ENCODE peak calls at places on chromosomes 2 and 18, in nine cellular contexts. S is kidney epithelial cell; D is activated gamma-delta T cell treated with Interleukin-2 at 50 U/mL for 16 hours; X is stimulated activated CD4-positive, alpha-beta T cell treated with anti-CD3 and anti-CD28 coated beads, Interleukin-4, amount 100 ng/mL, for 24 hours; R is Caki2; U is SJSA1; Z is mucosa of descending colon; A is T-helper 2 cell treated with Interferon-gamma antibody and Interleukin-4, amounts not matched to agents 5 μg/mL and 100 μg/mL, for 36 hours; W is HepG2. Q is an unnamed sample.
A peak's percentile ranks its signal among the peaks of the same experiment; 100 is the strongest.

GRCh38 chr2:131039535-131039907 is 53.7 kb downstream of the FAM168B start:
- DNase-seq in A (no peak), Z (no peak), S (no peak), D (no peak), U (no peak), W (no peak), X (no peak), R (no peak), Q (no peak)

GRCh38 chr2:62745891-62746481 is 40.5 kb downstream of the EHBP1 start:
- DNase-seq in X (no peak), D (no peak), R (no peak), W (no peak), U (no peak), S (no peak), A (no peak), Z (no peak), Q (no peak)

GRCh38 chr2:219294356-219295351 is 14.5 kb downstream of the PTPRN start:
- DNase-seq in R (peak; percentile 79), X (peak; percentile 89), U (peak; percentile 79), D (peak; percentile 87), W (peak; percentile 80), Z (peak; percentile 94), S (no peak), A (peak; percentile 86), Q (peak; percentile 91)

GRCh38 chr2:20560011-20560410 is 90.9 kb downstream of the HS1BP3 start:
- DNase-seq in D (no peak), X (no peak), R (no peak), U (no peak), A (no peak), S (no peak), W (no peak), Z (no peak), Q (no peak)

GRCh38 chr2:160664603-160665145 is 171.1 kb upstream of the RBMS1 start:
- DNase-seq in Z (no peak), U (no peak), D (no peak), X (no peak), S (no peak), W (no peak), A (no peak), R (peak; percentile 9), Q (no peak)

GRCh38 chr2:200380833-200381542 is 74.5 kb downstream of the SPATS2L start:
- DNase-seq in D (no peak), S (no peak), W (no peak), X (no peak), U (peak; percentile 74), Z (no peak), R (no peak), A (no peak), Q (no peak)

GRCh38 chr2:163345795-163346573 is 389.8 kb downstream of the FIGN start:
- DNase-seq in U (peak; percentile 24), R (peak; percentile 77), S (no peak), X (no peak), Z (no peak), A (no peak), W (peak; percentile 59), D (no peak), Q (no peak)

GRCh38 chr2:108139521-108139920 is 100.2 kb upstream of the SULT1C3 start:
- DNase-seq in U (no peak), R (peak; percentile 20), D (no peak), A (no peak), X (no peak), Z (no peak), S (no peak), W (peak; percentile 21), Q (no peak)

GRCh38 chr2:98743835-98744234 is 12.9 kb upstream of the MGAT4A start:
- DNase-seq in A (no peak), W (no peak), Z (no peak), S (no peak), X (no peak), U (no peak), D (no peak), R (no peak), Q (no peak)

GRCh38 chr18:58998421-58999203 is 133.9 kb downstream of the ZNF532 start:
- DNase-seq in Z (no peak), A (no peak), X (no peak), U (peak; percentile 52), S (no peak), R (no peak), D (no peak), W (no peak), Q (no peak)

GRCh38 chr2:54572636-54573531 is 116.8 kb downstream of the SPTBN1 start:
- DNase-seq in Z (peak; percentile 48), R (peak; percentile 82), A (peak; percentile 77), S (no peak), X (peak; percentile 61), U (peak; percentile 71), D (peak; percentile 21), W (no peak), Q (no peak)

GRCh38 chr18:52822160-52822559 is 482.2 kb downstream of the DCC start:
- DNase-seq in S (no peak), W (no peak), Z (no peak), U (no peak), R (no peak), D (no peak), A (no peak), X (no peak), Q (no peak)

GRCh38 chr2:108119026-108119425 is 120.7 kb upstream of the SULT1C3 start:
- DNase-seq in X (no peak), Z (no peak), A (no peak), W (no peak), S (no peak), D (no peak), U (no peak), R (no peak), Q (no peak)

GRCh38 chr2:242058116-242058680 is 188.7 kb downstream of the RTP5 start:
- DNase-seq in U (no peak), Z (no peak), R (no peak), S (no peak), X (no peak), W (no peak), D (no peak), A (no peak), Q (no peak)

GRCh38 chr18:7572837-7573236 is 5.7 kb downstream of the PTPRM start:
- DNase-seq in D (no peak), A (no peak), Z (no peak), U (peak; percentile 51), S (no peak), R (no peak), W (no peak), X (no peak), Q (no peak)

GRCh38 chr2:149761611-149762010 is 174.0 kb upstream of the MMADHC start:
- DNase-seq in D (no peak), R (no peak), X (no peak), Z (no peak), W (no peak), S (no peak), A (no peak), U (no peak), Q (no peak)

GRCh38 chr2:217568289-217568985 is 434.4 kb downstream of the TNS1 start:
- DNase-seq in Z (no peak), D (no peak), A (no peak), X (no peak), R (no peak), S (no peak), W (no peak), U (peak; percentile 17), Q (no peak)

GRCh38 chr18:37553633-37554398 is 11.8 kb downstream of the CELF4 start:
- DNase-seq in D (no peak), Z (no peak), A (no peak), U (no peak), W (no peak), R (no peak), S (no peak), X (no peak), Q (no peak)

GRCh38 chr18:74832381-74832780 is 234.7 kb downstream of the ZNF407 start:
- DNase-seq in R (no peak), D (no peak), X (no peak), A (no peak), U (no peak), W (no peak), Z (no peak), S (no peak), Q (no peak)

GRCh38 chr2:236553522-236553921 is 16.1 kb upstream of the ACKR3 start:
- DNase-seq in S (no peak), D (no peak), A (no peak), Z (no peak), X (no peak), R (no peak), U (no peak), W (no peak), Q (no peak)